ENCODE peak calls at places on chromosomes 5 and 9, in seven cellular contexts. N, A, M, L, B, I and U are unnamed samples.

GRCh38 chr5:98839469-98840383 is 66.3 kb downstream of the RGMB start:
- DNase-seq in N (no peak), A (no peak), M (no peak), L (no peak), B (no peak), I (no peak), U (peak; percentile 13)

GRCh38 chr9:16150501-16150900 is 597.7 kb downstream of the CCDC171 start:
- DNase-seq in N (no peak), A (no peak), M (no peak), L (no peak), B (no peak), I (no peak), U (no peak)

GRCh38 chr9:88418025-88418424 is 29.8 kb downstream of the SPIN1 start:
- DNase-seq in N (no peak), A (no peak), M (no peak), L (no peak), B (no peak), I (no peak), U (no peak)

GRCh38 chr9:121286973-121287721 is 19.2 kb downstream of the GSN start:
- DNase-seq in N (peak; percentile 95), A (peak; percentile 80), M (peak; percentile 78), L (peak; percentile 98), B (peak; percentile 83), I (no peak), U (peak; percentile 88)

GRCh38 chr5:59832577-59833301 is 60.8 kb downstream of the PDE4D start:
- DNase-seq in N (no peak), A (no peak), M (no peak), L (no peak), B (no peak), I (no peak), U (no peak)

GRCh38 chr9:136443687-136444086 is 4.0 kb upstream of the INPP5E start:
- DNase-seq in N (no peak), A (no peak), M (no peak), L (no peak), B (no peak), I (no peak), U (no peak)

GRCh38 chr5:178330791-178331404 is 98.3 kb upstream of the PHYKPL start:
- DNase-seq in N (no peak), A (no peak), M (no peak), L (no peak), B (no peak), I (no peak), U (no peak)

GRCh38 chr9:13845460-13845859 is 468.5 kb downstream of the NFIB start:
- DNase-seq in N (no peak), A (no peak), M (no peak), L (no peak), B (no peak), I (no peak), U (no peak)

GRCh38 chr5:132466453-132467291 is 23.9 kb downstream of the IRF1 start:
- DNase-seq in N (no peak), A (no peak), M (peak; percentile 83), L (no peak), B (no peak), I (peak; percentile 73), U (no peak)

GRCh38 chr5:65120371-65120967 is 351.7 kb downstream of the CWC27 start:
- DNase-seq in N (no peak), A (no peak), M (no peak), L (no peak), B (no peak), I (no peak), U (no peak)

GRCh38 chr5:35214051-35214450 is 16.2 kb downstream of the PRLR start:
- DNase-seq in N (no peak), A (no peak), M (no peak), L (no peak), B (no peak), I (no peak), U (no peak)

GRCh38 chr5:168843277-168843997 is 264.3 kb upstream of the PANK3 start:
- DNase-seq in N (peak; percentile 13), A (no peak), M (no peak), L (no peak), B (no peak), I (no peak), U (no peak)

GRCh38 chr9:77673912-77674791 is 26.0 kb upstream of the GNA14 start:
- DNase-seq in N (no peak), A (peak; percentile 15), M (no peak), L (no peak), B (no peak), I (no peak), U (no peak)

GRCh38 chr5:147417133-147417813 is 92.6 kb downstream of the DPYSL3 start:
- DNase-seq in N (peak; percentile 91), A (no peak), M (no peak), L (no peak), B (peak; percentile 82), I (no peak), U (no peak)

GRCh38 chr5:40774626-40775025 is 18.9 kb upstream of the TTC33 start:
- DNase-seq in N (no peak), A (no peak), M (no peak), L (no peak), B (no peak), I (no peak), U (no peak)
- TF ChIP-seq CTCF in N (no peak), A (no peak), M (no peak), L (no peak), B (no peak), I (no peak), U (no peak)

DNA sequence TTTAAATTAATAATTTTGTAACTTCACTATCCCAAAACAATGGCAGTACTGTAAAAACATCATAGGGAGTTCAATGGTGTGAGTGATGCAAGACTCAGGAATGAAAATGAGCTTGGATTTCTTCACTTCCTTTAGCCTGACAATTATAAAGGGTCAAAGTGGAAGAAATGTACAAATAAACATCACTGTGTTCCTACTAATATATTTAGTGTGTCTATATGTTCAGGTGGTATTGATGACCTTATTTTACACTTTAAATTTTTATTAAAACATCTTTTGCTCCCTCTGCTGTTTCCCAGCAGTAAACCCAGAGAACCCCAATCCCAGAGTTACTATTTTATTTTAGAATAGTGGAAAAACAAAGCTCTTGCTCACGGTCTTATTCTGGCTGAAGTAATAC is 2.0 kb downstream of the LOX start:
- DNase-seq in N (no peak), A (no peak), M (no peak), L (no peak), B (no peak), I (no peak), U (no peak)
- TF ChIP-seq CTCF in N (no peak), A (peak; percentile 46), M (no peak), L (no peak), B (peak; percentile 22), I (no peak), U (no peak)

GRCh38 chr5:142364251-142365145 is 39.7 kb upstream of the SPRY4 start:
- DNase-seq in N (no peak), A (no peak), M (no peak), L (no peak), B (no peak), I (no peak), U (no peak)
- TF ChIP-seq CTCF in N (no peak), A (no peak), M (no peak), L (no peak), B (no peak), I (no peak), U (no peak)

GRCh38 chr5:6080436-6080835 is 297.9 kb downstream of the MED10 start:
- DNase-seq in N (no peak), A (no peak), M (no peak), L (no peak), B (no peak), I (no peak), U (no peak)
- TF ChIP-seq CTCF in N (no peak), A (no peak), M (no peak), L (no peak), B (no peak), I (no peak), U (no peak)

GRCh38 chr9:70108181-70108580 is 64.5 kb downstream of the MAMDC2 start:
- DNase-seq in N (no peak), A (no peak), M (no peak), L (no peak), B (no peak), I (no peak), U (no peak)
- TF ChIP-seq CTCF in N (no peak), A (peak; percentile 18), M (no peak), L (no peak), B (no peak), I (no peak), U (no peak)